ENCODE peak calls at places on chromosome 20, in eight cellular contexts. U, B, S, H, N, R, O and W are unnamed samples.

GRCh38 chr20:57749131-57749690 is 39.4 kb upstream of the PMEPA1 start:
- DNase-seq in R (no peak), U (no peak), O (no peak), H (no peak), B (no peak), S (no peak), N (no peak), W (no peak)

GRCh38 chr20:36273414-36274247 is 32.5 kb upstream of the DLGAP4 start:
- DNase-seq in N (peak), U (peak), S (no peak), R (peak), H (no peak), B (no peak), O (peak), W (no peak)

GRCh38 chr20:5524886-5525285 is 208.1 kb upstream of the PROKR2 start:
- DNase-seq in R (no peak), N (no peak), H (no peak), S (no peak), B (no peak), O (no peak), U (peak), W (no peak)

GRCh38 chr20:19834783-19835182 is 76.7 kb downstream of the RIN2 start:
- DNase-seq in N (no peak), U (no peak), B (no peak), H (no peak), O (no peak), R (no peak), S (no peak), W (no peak)

GRCh38 chr20:44069203-44069931 is 117.6 kb downstream of the JPH2 start:
- DNase-seq in S (no peak), N (no peak), U (no peak), O (peak), B (no peak), H (no peak), R (peak), W (no peak)

GRCh38 chr20:31707994-31708744 is 14.5 kb downstream of the BCL2L1 start:
- DNase-seq in H (no peak), O (peak), N (peak), U (no peak), R (no peak), B (peak), S (no peak), W (peak)

GRCh38 chr20:2178328-2179232 is 77.0 kb downstream of the STK35 start:
- DNase-seq in H (no peak), B (no peak), R (no peak), S (no peak), U (no peak), O (no peak), N (no peak), W (no peak)

GRCh38 chr20:2349801-2350200 is 30.9 kb upstream of the TGM6 start:
- DNase-seq in O (no peak), S (no peak), H (no peak), B (no peak), R (no peak), N (peak), U (peak), W (no peak)

GRCh38 chr20:22339091-22339881 is 245.1 kb downstream of the FOXA2 start:
- DNase-seq in R (peak), O (peak), B (no peak), H (peak), U (peak), S (no peak), N (peak), W (no peak)

GRCh38 chr20:61218886-61219480 is 33.1 kb upstream of the CDH4 start:
- DNase-seq in H (no peak), O (no peak), U (peak), N (no peak), S (no peak), B (no peak), R (no peak), W (no peak)

GRCh38 chr20:10286356-10286755 is 67.7 kb downstream of the SNAP25 start:
- DNase-seq in U (no peak), H (no peak), O (no peak), R (no peak), N (no peak), B (no peak), S (no peak), W (no peak)

GRCh38 chr20:59138114-59138602 is 25.5 kb upstream of the ZNF831 start:
- DNase-seq in O (no peak), H (no peak), U (no peak), S (no peak), R (no peak), B (no peak), N (no peak), W (no peak)

GRCh38 chr20:37379967-37380828 is 34.3 kb downstream of the SRC start:
- DNase-seq in H (no peak), S (peak), U (peak), B (no peak), O (no peak), R (no peak), N (peak), W (no peak)

GRCh38 chr20:21515300-21516179 is 1.7 kb upstream of the NKX2-2 start:
- DNase-seq in H (no peak), U (no peak), N (no peak), B (no peak), R (peak), O (no peak), S (peak), W (peak)

GRCh38 chr20:53939554-53940355 is 130.6 kb downstream of the BCAS1 start:
- DNase-seq in O (peak), R (peak), H (peak), N (peak), B (peak), S (peak), U (peak), W (peak)

GRCh38 chr20:32574296-32575226 is 10.6 kb downstream of the NOL4L start:
- DNase-seq in O (no peak), H (no peak), R (peak), S (no peak), U (peak), N (peak), B (peak), W (no peak)

GRCh38 chr20:544153-544725 is 649 bp upstream of the CSNK2A1 start:
- DNase-seq in U (no peak), S (no peak), O (no peak), B (no peak), H (no peak), N (no peak), R (no peak), W (no peak)

GRCh38 chr20:34525709-34526416 is 9.6 kb downstream of the DYNLRB1 start:
- DNase-seq in B (peak), R (no peak), H (no peak), U (peak), S (peak), O (peak), N (peak), W (peak)